ENCODE peak calls at places on chromosomes 7 and 10, in eight cellular contexts. Y is T-helper 22 cell; N is activated CD4-positive, alpha-beta T cell treated with anti-CD3 and anti-CD28 coated beads, Interleukin-2, amount 10 ng/mL, durations not matched to agents 7 days and 5 days; G is posterior vena cava; M is activated naive CD8-positive, alpha-beta T cell treated with anti-CD3 and anti-CD28 coated beads, Interleukin-2, amount 50 U/mL, for 24 hours; S is mesothelial cell of epicardium; L is stimulated activated CD8-positive, alpha-beta memory T cell treated with anti-CD3 and anti-CD28 coated beads, Interleukin-12 subunit alpha, Interleukin-12 subunit beta, amount 100 ng/mL, for 1 hour; U is WTC11. K is an unnamed sample.

GRCh38 chr7:117458977-117459583 is 20.7 kb upstream of the CFTR start:
- DNase-seq in U (no peak), L (no peak), M (no peak), G (no peak), S (no peak), Y (no peak), N (no peak), K (no peak)

GRCh38 chr10:326350-326749 is 191.1 kb downstream of the ZMYND11 start:
- DNase-seq in G (no peak), U (no peak), N (no peak), L (no peak), Y (no peak), S (no peak), M (no peak), K (no peak)

GRCh38 chr7:116698930-116699722 is 27.1 kb downstream of the MET start:
- DNase-seq in N (no peak), G (no peak), M (no peak), U (no peak), Y (no peak), L (no peak), S (no peak), K (no peak)

GRCh38 chr10:24363070-24363469 is 154.1 kb downstream of the KIAA1217 start:
- DNase-seq in G (no peak), U (no peak), S (no peak), L (no peak), M (no peak), Y (no peak), N (no peak), K (no peak)

GRCh38 chr10:88800152-88801125 is 2.1 kb upstream of the LIPM start:
- DNase-seq in L (no peak), U (no peak), G (no peak), M (peak), N (no peak), Y (no peak), S (no peak), K (no peak)

GRCh38 chr7:67438913-67439312 is 442.3 kb downstream of the TYW1 start:
- DNase-seq in Y (no peak), N (no peak), G (peak), M (no peak), U (no peak), L (no peak), S (no peak), K (no peak)

GRCh38 chr7:70764701-70765208 is 367.2 kb upstream of the GALNT17 start:
- DNase-seq in U (no peak), M (no peak), Y (no peak), G (no peak), L (no peak), S (no peak), N (no peak), K (no peak)

GRCh38 chr10:85195596-85195995 is 867.2 kb downstream of the CCSER2 start:
- DNase-seq in U (no peak), G (no peak), L (no peak), S (no peak), M (no peak), Y (no peak), N (no peak), K (no peak)

GRCh38 chr10:58266826-58267712 is 625 bp downstream of the IPMK start:
- DNase-seq in N (peak), G (peak), Y (peak), U (peak), L (no peak), M (peak), S (peak), K (peak)

GRCh38 chr10:33113111-33113856 is 155.3 kb upstream of the ITGB1 start:
- DNase-seq in G (no peak), L (no peak), S (no peak), U (no peak), Y (no peak), M (no peak), N (no peak), K (no peak)

GRCh38 chr10:62562101-62562500 is 187.9 kb downstream of the ZNF365 start:
- DNase-seq in M (no peak), L (no peak), N (no peak), S (no peak), Y (no peak), U (no peak), G (no peak), K (no peak)

GRCh38 chr10:76150139-76150885 is 718.9 kb downstream of the LRMDA start:
- DNase-seq in M (no peak), L (no peak), G (no peak), U (peak), Y (no peak), N (no peak), S (peak), K (no peak)

GRCh38 chr10:48634984-48635557 is 30.2 kb upstream of the ARHGAP22 start:
- DNase-seq in N (no peak), M (no peak), G (no peak), U (no peak), L (no peak), S (no peak), Y (no peak), K (no peak)

GRCh38 chr7:116524609-116525297 is at the start of gene CAV1:
- DNase-seq in S (peak), Y (no peak), U (peak), M (peak), N (peak), L (no peak), G (peak), K (peak)

GRCh38 chr10:112951349-112952281 is 1.6 kb downstream of the TCF7L2 start:
- DNase-seq in U (peak), S (peak), Y (peak), N (peak), L (no peak), G (peak), M (peak), K (peak)

GRCh38 chr10:121322046-121322445 is 276.2 kb downstream of the FGFR2 start:
- DNase-seq in U (no peak), S (no peak), L (no peak), G (no peak), M (no peak), N (no peak), Y (no peak), K (no peak)

GRCh38 chr7:7274782-7275181 is 92.4 kb downstream of the C1GALT1 start:
- DNase-seq in N (no peak), L (no peak), Y (no peak), S (no peak), U (no peak), G (no peak), M (no peak), K (no peak)

GRCh38 chr7:128974241-128974934 is 36.7 kb downstream of the IRF5 start:
- DNase-seq in U (no peak), N (no peak), M (no peak), Y (no peak), G (no peak), L (no peak), S (no peak), K (no peak)

GRCh38 chr10:129450391-129450790 is 16.6 kb upstream of the MGMT start:
- DNase-seq in G (no peak), S (no peak), U (no peak), M (no peak), L (no peak), Y (no peak), N (no peak), K (no peak)

GRCh38 chr10:57222603-57223002 is 861.5 kb upstream of the ZWINT start:
- DNase-seq in L (no peak), N (no peak), Y (no peak), S (no peak), G (no peak), M (no peak), U (peak), K (no peak)

GRCh38 chr10:98261436-98262277 is 6.3 kb downstream of the LOXL4 start:
- DNase-seq in N (no peak), S (no peak), M (no peak), Y (no peak), L (no peak), G (no peak), U (no peak), K (peak)

GRCh38 chr10:45001382-45002148 is 842 bp downstream of the ZNF22 start:
- DNase-seq in U (no peak), G (peak), L (peak), N (peak), Y (no peak), S (no peak), M (peak), K (peak)

GRCh38 chr10:71434760-71435394 is 38.2 kb downstream of the CDH23 start:
- DNase-seq in U (no peak), L (no peak), N (no peak), S (peak), Y (no peak), G (peak), M (no peak), K (no peak)

GRCh38 chr7:5215313-5215712 is 25.3 kb downstream of the WIPI2 start:
- DNase-seq in U (no peak), M (no peak), Y (no peak), L (no peak), G (peak), S (no peak), N (no peak), K (no peak)

GRCh38 chr10:73785721-73786511 is 510 bp downstream of the ZSWIM8 start:
- DNase-seq in N (peak), S (peak), M (peak), U (peak), Y (peak), L (no peak), G (no peak), K (peak)